ENCODE peak calls at places on chromosomes 16 and 17, in seven cellular contexts. S, L, Z, Y, F, X and B are unnamed samples.

GRCh38 chr17:43200127-43200526 is 11.5 kb upstream of the TMEM106A start:
- DNase-seq in L (no peak), X (no peak), S (no peak), Y (no peak), Z (no peak), F (no peak), B (no peak)

GRCh38 chr17:65103896-65104295 is 33.3 kb upstream of the RGS9 start:
- DNase-seq in F (no peak), Y (no peak), Z (no peak), S (no peak), L (no peak), X (no peak), B (no peak)

GRCh38 chr16:19119564-19119963 is 5.8 kb downstream of the ITPRIPL2 start:
- DNase-seq in X (no peak), L (no peak), F (no peak), Y (no peak), Z (no peak), S (no peak), B (no peak)

GRCh38 chr16:89137666-89138512 is 33.7 kb upstream of the CDH15 start:
- DNase-seq in Y (no peak), X (no peak), F (no peak), Z (no peak), L (no peak), S (no peak), B (no peak)

GRCh38 chr16:23670137-23670776 is 8.4 kb upstream of the PLK1 start:
- DNase-seq in X (no peak), F (no peak), S (no peak), Y (peak), L (no peak), Z (no peak), B (no peak)

GRCh38 chr16:89193021-89193575 is 7.2 kb downstream of the SLC22A31 start:
- DNase-seq in F (peak), Y (no peak), X (peak), Z (peak), L (peak), S (peak), B (peak)

GRCh38 chr17:78001182-78001581 is 42.7 kb downstream of the TNRC6C start:
- DNase-seq in F (peak), Z (no peak), Y (no peak), L (no peak), X (no peak), S (no peak), B (no peak)

GRCh38 chr17:55770220-55770870 is 19.5 kb downstream of the PCTP start:
- DNase-seq in F (peak), S (peak), Z (peak), L (no peak), X (peak), Y (no peak), B (no peak)

GRCh38 chr16:1745181-1745899 is 26.0 kb downstream of the NME3 start:
- DNase-seq in X (no peak), F (no peak), Z (no peak), L (no peak), S (no peak), Y (no peak), B (no peak)

GRCh38 chr16:9102379-9102778 is 10.9 kb downstream of the HAPSTR1 start:
- DNase-seq in S (no peak), Z (no peak), L (no peak), F (no peak), Y (no peak), X (no peak), B (no peak)

GRCh38 chr16:69326172-69326873 is 4.1 kb downstream of the PDF start:
- DNase-seq in Z (no peak), F (no peak), Y (no peak), X (peak), L (no peak), S (no peak), B (no peak)

GRCh38 chr17:49035470-49036269 is 38.5 kb downstream of the IGF2BP1 start:
- DNase-seq in L (peak), Y (no peak), Z (peak), X (no peak), S (peak), F (peak), B (no peak)

GRCh38 chr17:49038138-49038537 is 41.0 kb downstream of the IGF2BP1 start:
- DNase-seq in X (no peak), Z (no peak), S (no peak), Y (no peak), L (no peak), F (no peak), B (no peak)

GRCh38 chr17:49031965-49032928 is 35.1 kb downstream of the IGF2BP1 start:
- DNase-seq in S (peak), L (peak), X (peak), Y (peak), Z (peak), F (peak), B (peak)

GRCh38 chr17:49038544-49038943 is 41.4 kb downstream of the IGF2BP1 start:
- DNase-seq in Z (no peak), Y (no peak), X (no peak), S (no peak), L (no peak), F (no peak), B (no peak)

GRCh38 chr17:49036270-49036626 is 39.1 kb downstream of the IGF2BP1 start:
- DNase-seq in Y (no peak), F (no peak), Z (no peak), L (no peak), S (no peak), X (no peak), B (no peak)
- H3K4me3 ChIP-seq in Y (no peak), F (no peak), Z (no peak), L (no peak), S (peak), X (no peak), B (no peak)

DNA sequence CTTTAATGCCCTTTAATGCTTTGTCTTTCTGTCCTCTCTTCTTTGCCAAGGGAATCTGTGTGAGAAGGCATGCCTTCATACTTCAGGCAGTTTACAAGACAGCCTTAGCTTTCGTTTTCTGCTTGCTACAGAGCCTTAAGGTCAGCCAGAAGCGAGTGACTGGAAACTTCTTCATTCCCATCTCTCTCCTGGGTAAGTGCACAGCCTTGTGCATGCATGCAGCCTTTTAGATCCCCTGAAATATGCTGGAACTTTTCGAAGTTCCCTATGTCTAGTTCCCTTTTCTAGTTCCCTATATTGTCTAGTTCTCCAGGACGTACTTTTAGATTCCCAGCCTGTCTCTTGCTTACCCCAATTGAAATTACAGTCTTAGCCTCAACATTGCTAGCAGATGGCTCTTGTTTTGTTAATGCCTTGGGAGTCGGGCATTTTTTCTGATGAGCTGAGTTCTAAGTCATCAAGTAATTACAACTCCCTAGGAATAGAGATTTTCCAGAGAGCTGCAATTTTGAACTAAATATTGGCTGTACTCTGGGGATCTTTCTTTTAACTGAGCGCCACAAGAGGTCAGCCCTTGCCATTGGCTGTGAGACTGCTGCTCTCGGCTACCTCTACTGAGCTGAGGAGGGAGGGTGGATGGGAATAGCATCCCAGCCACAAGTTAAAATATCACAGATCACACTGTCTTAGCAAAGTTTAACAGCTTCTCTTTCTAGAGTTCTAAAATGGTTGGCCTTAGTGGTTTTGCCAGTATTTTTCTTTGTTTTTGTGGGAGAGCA is 22.7 kb upstream of the PPM1D start:
- DNase-seq in S (no peak), Y (peak), F (peak), X (peak), L (no peak), Z (peak), B (no peak)
- TF ChIP-seq YY1 in S (no peak), Y (no peak), F (no peak), X (no peak), L (no peak), Z (no peak), B (no peak)

GRCh38 chr16:87625241-87625797 is 23.0 kb downstream of the JPH3 start:
- DNase-seq in Y (no peak), F (no peak), X (no peak), L (no peak), Z (no peak), S (no peak), B (no peak)
- H3K4me3 ChIP-seq in Y (no peak), F (no peak), X (no peak), L (no peak), Z (no peak), S (no peak), B (no peak)

GRCh38 chr16:80932725-80933124 is 74.0 kb downstream of the CMC2 start:
- DNase-seq in L (no peak), F (peak), Z (no peak), S (no peak), Y (no peak), X (no peak), B (no peak)
- TF ChIP-seq YY1 in L (no peak), F (no peak), Z (no peak), S (no peak), Y (no peak), X (no peak), B (no peak)